ENCODE peak calls at places on chromosomes 4 and X, in six cellular contexts. C is lung, Z is astrocyte of the spinal cord, F is AG04449, I is spleen, J is LNCaP clone FGC. M is an unnamed sample.

GRCh38 chr4:138217567-138217966 is 24.6 kb downstream of the SLC7A11 start:
- DNase-seq in C (no peak), Z (no peak), F (no peak), I (no peak), J (no peak), M (no peak)

GRCh38 chr4:82587826-82588225 is 26.0 kb upstream of the TMEM150C start:
- DNase-seq in C (no peak), Z (no peak), F (no peak), I (no peak), J (no peak), M (no peak)

GRCh38 chr4:153880983-153881382 is 92.1 kb upstream of the SFRP2 start:
- DNase-seq in C (no peak), Z (no peak), F (no peak), I (no peak), J (no peak), M (no peak)

GRCh38 chrX:41152221-41152620 is 67.0 kb downstream of the USP9X start:
- DNase-seq in C (no peak), Z (no peak), F (no peak), I (no peak), J (no peak), M (no peak)

GRCh38 chr4:87551361-87551760 is 22.2 kb upstream of the SPARCL1 start:
- DNase-seq in C (no peak), Z (no peak), F (no peak), I (no peak), J (no peak), M (no peak)

GRCh38 chrX:114087543-114087942 is 496.3 kb upstream of the HTR2C start:
- DNase-seq in C (no peak), Z (no peak), F (no peak), I (no peak), J (no peak), M (no peak)

GRCh38 chrX:9765737-9766098 is at the start of gene GPR143:
- DNase-seq in C (no peak), Z (no peak), F (no peak), I (no peak), J (no peak), M (no peak)

GRCh38 chrX:139642241-139642927 is 65.6 kb downstream of the MCF2 start:
- DNase-seq in C (no peak), Z (peak), F (no peak), I (no peak), J (no peak), M (no peak)

GRCh38 chrX:107823456-107823855 is 2.2 kb upstream of the MID2 start:
- DNase-seq in C (no peak), Z (peak), F (peak), I (no peak), J (no peak), M (peak)

GRCh38 chr4:1727117-1728031 is 6.1 kb downstream of the TACC3 start:
- DNase-seq in C (peak), Z (peak), F (no peak), I (peak), J (no peak), M (no peak)

GRCh38 chrX:129593137-129593536 is 53.1 kb downstream of the OCRL start:
- DNase-seq in C (no peak), Z (peak), F (no peak), I (no peak), J (no peak), M (no peak)

GRCh38 chrX:11272290-11272689 is 20.9 kb upstream of the AMELX start:
- DNase-seq in C (no peak), Z (no peak), F (no peak), I (no peak), J (no peak), M (no peak)

GRCh38 chrX:129736491-129736890 is 2.3 kb upstream of the XPNPEP2 start:
- DNase-seq in C (no peak), Z (no peak), F (no peak), I (no peak), J (no peak), M (no peak)

GRCh38 chr4:23717528-23718248 is 172.2 kb downstream of the PPARGC1A start:
- DNase-seq in C (no peak), Z (peak), F (no peak), I (no peak), J (peak), M (no peak)

GRCh38 chrX:69119122-69119521 is 46.1 kb downstream of the PJA1 start:
- DNase-seq in C (no peak), Z (no peak), F (no peak), I (no peak), J (no peak), M (no peak)

GRCh38 chr4:147740176-147740575 is 8.3 kb downstream of the ARHGAP10 start:
- DNase-seq in C (no peak), Z (no peak), F (no peak), I (no peak), J (no peak), M (no peak)

GRCh38 chr4:176438401-176438800 is 118.6 kb downstream of the SPCS3 start:
- DNase-seq in C (no peak), Z (no peak), F (no peak), I (no peak), J (no peak), M (no peak)

GRCh38 chr4:5746829-5747745 is 36.1 kb downstream of the EVC start:
- DNase-seq in C (no peak), Z (peak), F (no peak), I (no peak), J (no peak), M (no peak)

GRCh38 chr4:142567620-142568451 is 278.3 kb downstream of the INPP4B start:
- DNase-seq in C (no peak), Z (peak), F (no peak), I (no peak), J (no peak), M (no peak)

GRCh38 chr4:155891058-155891457 is 12.4 kb upstream of the TDO2 start:
- DNase-seq in C (no peak), Z (no peak), F (no peak), I (no peak), J (peak), M (no peak)

GRCh38 chr4:85452073-85452764 is 22.7 kb upstream of the ARHGAP24 start:
- DNase-seq in C (no peak), Z (no peak), F (no peak), I (no peak), J (no peak), M (no peak)

GRCh38 chr4:169033660-169034059 is 23.6 kb upstream of the CBR4 start:
- DNase-seq in C (no peak), Z (no peak), F (no peak), I (no peak), J (no peak), M (no peak)

DNA sequence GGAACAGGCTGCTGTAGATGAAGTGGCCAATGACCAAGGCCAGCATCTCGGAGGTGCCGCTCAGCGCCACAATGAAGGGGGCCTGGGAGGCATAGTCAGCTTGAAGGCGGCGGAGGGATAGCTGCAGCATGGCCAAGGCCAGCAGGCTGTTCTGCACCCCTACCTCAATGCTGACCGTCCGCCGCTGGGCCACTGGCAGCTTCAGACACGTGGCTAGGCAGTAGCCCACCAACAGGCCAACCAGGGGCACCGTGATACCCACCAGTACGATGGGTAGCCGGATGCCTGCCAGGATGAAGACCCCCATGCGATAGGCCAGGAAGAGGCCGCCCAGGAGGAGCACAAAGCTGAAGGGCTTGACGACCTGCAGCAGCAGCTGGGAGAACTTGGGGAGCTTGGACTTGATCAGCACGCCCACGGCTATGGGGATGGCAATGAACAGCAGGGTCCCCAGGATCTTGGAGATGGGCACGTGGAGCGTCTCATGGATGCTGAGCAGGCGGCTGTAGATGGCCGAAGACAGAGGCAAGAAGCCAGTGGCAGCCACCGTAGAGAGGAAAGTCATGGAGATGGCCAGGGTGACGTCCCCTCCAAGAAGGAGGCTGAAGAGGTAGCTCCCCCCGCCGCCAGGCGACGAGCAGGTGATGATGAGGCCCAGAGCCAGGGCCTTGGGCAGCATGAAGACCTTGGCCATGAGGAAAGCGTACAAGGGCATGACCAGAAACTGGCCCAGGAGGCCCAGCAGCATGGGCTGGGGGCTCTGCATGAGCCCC is 1.3 kb upstream of the UBL4A start:
- DNase-seq in C (no peak), Z (no peak), F (no peak), I (peak), J (no peak), M (no peak)
- H3K4me3 ChIP-seq in C (no peak), Z (no peak), F (no peak), I (no peak), J (no peak), M (no peak)

DNA sequence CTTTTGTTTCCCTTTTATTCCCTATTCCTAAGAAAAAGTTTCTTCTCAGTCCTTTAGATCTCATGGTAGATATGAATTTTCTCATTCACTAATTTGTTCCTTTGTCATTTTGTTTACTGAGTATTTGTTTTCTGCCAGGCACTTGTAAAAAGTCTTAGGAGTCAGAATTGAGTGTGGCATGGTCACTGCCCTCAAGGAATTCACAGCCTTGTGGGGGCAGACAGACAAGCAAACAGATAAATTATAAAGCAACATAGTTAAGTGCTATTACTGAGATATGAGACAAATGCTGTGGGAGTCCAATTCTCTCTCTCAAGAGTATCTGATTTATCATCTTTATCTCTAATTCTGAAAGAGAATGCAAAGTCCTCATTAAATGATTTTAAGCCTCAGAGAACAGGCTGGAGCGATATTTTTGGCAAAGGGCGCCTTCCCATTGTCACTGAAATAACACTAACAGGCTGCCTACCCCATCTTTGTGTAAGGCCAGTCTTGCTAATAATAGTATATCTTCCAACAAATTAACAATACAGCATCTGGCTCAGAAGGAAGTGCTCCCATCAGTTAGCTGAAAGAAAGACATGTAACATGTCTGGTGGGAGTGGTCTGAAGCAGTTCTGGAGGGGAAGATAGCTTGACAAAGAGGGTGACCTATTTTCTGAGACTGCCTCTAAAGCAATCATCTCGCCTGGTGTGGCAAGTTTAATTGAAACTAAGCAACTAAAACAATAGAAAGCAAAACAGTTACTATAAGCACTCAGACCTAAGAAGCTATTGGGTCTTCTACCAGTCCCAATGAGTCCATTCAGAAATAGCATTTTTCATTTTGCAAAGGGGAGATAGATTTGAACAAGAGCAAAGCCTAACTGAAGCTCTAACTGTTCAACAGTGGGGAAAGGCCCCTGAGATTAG is 61.4 kb upstream of the AMOT start:
- DNase-seq in C (no peak), Z (no peak), F (no peak), I (no peak), J (no peak), M (no peak)
- H3K4me3 ChIP-seq in C (no peak), Z (no peak), F (no peak), I (no peak), J (no peak), M (no peak)

DNA sequence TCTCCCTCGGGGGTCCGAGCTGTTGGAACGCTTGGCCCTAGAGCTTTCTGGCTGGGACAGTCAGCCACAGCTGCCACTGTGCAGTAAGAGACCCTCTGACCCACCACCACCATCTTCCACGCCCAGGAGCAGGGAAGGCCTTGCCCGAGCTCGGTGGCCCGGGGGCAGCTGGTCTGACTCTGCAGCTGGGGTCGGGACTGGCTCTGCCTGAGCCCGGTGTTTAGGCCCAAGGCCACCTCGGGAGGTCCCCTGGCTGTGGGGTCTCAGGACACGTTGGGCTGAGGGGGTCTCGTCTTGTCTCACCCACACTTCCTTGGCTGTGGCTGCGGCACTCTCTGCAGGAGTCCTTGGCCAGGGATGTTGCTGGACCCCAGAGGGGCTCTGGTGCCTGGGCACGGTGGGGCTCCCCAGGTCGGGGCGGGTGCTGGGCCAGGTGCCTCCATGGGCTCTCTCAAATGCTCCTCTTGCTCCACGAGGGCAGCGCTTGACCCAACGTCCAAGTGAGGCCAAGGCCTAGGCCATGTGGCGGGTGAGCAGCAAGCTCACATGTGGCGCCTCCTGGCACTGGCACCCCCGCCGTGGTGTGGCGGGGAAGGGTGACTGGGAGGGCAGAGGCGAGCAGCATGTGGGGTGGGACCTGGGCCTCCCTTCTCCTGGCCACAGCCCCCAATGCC is 22.9 kb downstream of the DOK7 start:
- DNase-seq in C (no peak), Z (no peak), F (no peak), I (no peak), J (no peak), M (no peak)
- H3K4me3 ChIP-seq in C (no peak), Z (no peak), F (no peak), I (no peak), J (no peak), M (no peak)

GRCh38 chr4:2811830-2812599 is 19.1 kb downstream of the SH3BP2 start:
- DNase-seq in C (peak), Z (peak), F (no peak), I (peak), J (peak), M (no peak)
- H3K4me3 ChIP-seq in C (peak), Z (peak), F (peak), I (peak), J (peak), M (peak)

GRCh38 chr4:25970241-25970675 is 56.2 kb downstream of the SMIM20 start:
- DNase-seq in C (no peak), Z (peak), F (no peak), I (no peak), J (no peak), M (no peak)
- H3K4me3 ChIP-seq in C (no peak), Z (no peak), F (no peak), I (no peak), J (no peak), M (no peak)

DNA sequence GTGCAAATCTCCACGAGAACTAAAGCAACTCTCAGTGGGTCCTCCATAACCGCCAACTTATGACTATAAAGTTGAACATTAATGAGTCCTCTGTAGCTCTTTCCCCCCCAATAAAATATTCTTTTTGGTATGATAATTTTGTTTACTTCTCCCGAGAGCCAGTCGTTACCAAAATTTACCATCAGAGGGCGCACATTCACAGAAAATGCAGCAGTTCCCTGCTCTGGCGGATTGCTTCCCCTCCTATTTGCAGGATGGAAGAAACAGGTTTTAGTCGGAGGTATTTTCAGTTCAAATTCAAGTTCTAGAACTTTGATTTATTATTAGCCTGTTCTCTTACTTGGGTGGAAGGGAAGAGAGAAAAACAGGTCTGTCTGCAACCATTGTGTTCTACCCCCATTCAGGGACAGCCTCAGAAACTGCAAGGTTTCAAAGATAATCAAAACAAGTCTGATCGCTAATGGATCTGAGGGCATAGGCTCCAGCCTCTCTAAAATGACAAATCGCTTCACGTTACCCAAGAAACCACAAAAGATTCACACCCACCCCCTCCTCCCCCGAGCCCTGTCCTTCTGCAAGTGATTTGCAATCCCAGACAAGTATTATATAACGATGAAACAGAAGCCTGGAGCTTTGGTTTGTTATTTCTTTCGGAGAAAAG is 263.7 kb upstream of the RPS6KA3 start:
- DNase-seq in C (peak), Z (peak), F (no peak), I (no peak), J (peak), M (no peak)
- H3K4me3 ChIP-seq in C (no peak), Z (peak), F (peak), I (no peak), J (no peak), M (no peak)

DNA sequence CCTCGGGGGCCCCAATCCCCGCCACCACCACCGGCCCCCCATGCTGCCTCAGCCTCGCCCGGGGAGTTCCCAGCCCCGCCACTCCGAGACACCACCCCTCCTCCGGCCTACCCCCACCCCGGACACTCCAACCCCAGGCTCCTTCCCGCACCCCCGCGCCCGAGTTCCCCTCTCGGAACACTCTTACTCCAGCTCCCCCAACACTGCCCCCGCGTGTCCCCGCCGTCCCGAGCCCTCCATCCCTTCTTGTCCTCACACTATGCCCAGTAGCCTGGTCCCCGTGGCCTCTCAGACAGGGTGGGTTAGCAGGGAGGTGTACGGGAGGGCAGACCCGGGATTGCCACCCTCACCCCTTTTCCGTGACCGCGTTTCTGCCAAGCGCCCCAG is 276.1 kb downstream of the BCOR start:
- DNase-seq in C (no peak), Z (no peak), F (no peak), I (no peak), J (no peak), M (no peak)
- H3K4me3 ChIP-seq in C (no peak), Z (peak), F (no peak), I (no peak), J (no peak), M (peak)

DNA sequence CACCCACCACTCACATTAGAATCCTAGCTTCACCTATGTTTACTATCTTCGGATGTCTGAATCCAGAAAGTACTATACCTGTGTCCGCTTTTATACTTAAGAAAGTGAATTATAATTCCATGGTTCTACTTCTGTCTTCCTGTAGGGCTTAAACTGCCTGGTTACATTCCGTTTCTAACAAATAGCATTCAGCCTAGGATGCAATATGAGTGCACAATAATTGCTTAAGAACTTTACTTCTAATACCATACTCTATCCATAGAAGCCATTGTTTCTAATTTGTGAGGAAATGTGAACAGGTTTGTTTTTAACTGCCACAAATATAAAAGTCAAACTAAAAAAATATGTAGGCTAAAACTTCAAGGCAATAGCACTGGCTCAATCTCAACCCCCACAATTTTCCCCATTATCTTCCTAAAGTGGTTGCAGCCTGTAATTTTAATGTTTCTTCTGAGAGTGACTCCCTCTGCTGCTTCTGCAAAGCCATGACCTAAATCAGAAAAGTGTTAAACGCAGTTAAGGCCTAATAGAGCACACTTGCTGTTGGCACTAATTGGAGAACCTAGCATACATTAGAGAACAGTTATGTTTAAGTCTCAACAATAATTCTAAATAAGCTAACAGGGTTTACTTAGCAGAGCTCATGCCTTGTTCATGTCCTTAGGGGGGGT is 4.2 kb downstream of the UNC5C start:
- DNase-seq in C (no peak), Z (no peak), F (no peak), I (no peak), J (no peak), M (no peak)
- H3K4me3 ChIP-seq in C (no peak), Z (no peak), F (no peak), I (no peak), J (no peak), M (no peak)

DNA sequence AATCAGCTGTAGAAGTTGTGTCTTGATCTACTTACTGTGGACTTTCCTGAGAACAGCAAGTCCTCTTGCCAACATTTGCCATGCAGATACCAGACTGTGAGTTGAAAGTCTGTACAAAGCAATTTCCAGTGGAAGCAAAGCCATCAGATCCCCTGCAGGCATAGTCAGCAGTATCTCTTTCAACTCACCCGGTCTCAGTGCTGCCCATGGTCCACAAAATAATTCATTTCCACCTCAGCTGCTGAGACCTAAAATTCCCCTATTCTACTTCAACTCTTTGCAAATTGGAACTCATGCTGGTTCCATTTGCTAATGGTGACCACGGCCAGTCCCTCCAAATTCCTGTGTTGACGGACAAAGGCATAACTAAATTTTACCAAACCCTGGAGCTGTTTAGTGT is 46.0 kb upstream of the RPL34 start:
- DNase-seq in C (no peak), Z (no peak), F (no peak), I (no peak), J (no peak), M (no peak)
- H3K4me3 ChIP-seq in C (no peak), Z (no peak), F (no peak), I (no peak), J (no peak), M (no peak)

M was measured in BJ.